ENCODE peak calls at places on chromosomes 7 and 10, in four cellular contexts. T is SK-N-SH, A is endothelial cell of umbilical vein, W is MM.1S. Q is an unnamed sample.

GRCh38 chr7:2016021-2016631 is 216.6 kb downstream of the MAD1L1 start:
- DNase-seq in W (no peak), T (peak; percentile 34), A (no peak), Q (no peak)

GRCh38 chr7:87604264-87604663 is 3.6 kb upstream of the ABCB1 start:
- DNase-seq in T (no peak), A (no peak), W (no peak), Q (no peak)

GRCh38 chr7:2805213-2806003 is 38.7 kb downstream of the GNA12 start:
- DNase-seq in A (no peak), T (no peak), W (no peak), Q (no peak)

GRCh38 chr7:70710011-70710480 is 421.9 kb upstream of the GALNT17 start:
- DNase-seq in W (no peak), A (no peak), T (no peak), Q (no peak)

GRCh38 chr7:32536585-32536984 is 41.3 kb downstream of the AVL9 start:
- DNase-seq in A (peak; percentile 89), T (no peak), W (no peak), Q (no peak)

GRCh38 chr7:45183711-45184210 is 26.2 kb downstream of the RAMP3 start:
- DNase-seq in W (no peak), A (no peak), T (no peak), Q (no peak)

GRCh38 chr10:14349081-14349480 is 18.4 kb upstream of the FRMD4A start:
- DNase-seq in W (no peak), T (no peak), A (no peak), Q (no peak)

GRCh38 chr10:49689882-49690510 is 10.5 kb downstream of the C10orf53 start:
- DNase-seq in W (no peak), A (no peak), T (no peak), Q (peak; percentile 42)

GRCh38 chr10:98055875-98056516 is 25.6 kb upstream of the CRTAC1 start:
- DNase-seq in W (peak; percentile 10), T (no peak), A (peak; percentile 18), Q (peak; percentile 83)

GRCh38 chr10:59967079-59967478 is 60.7 kb upstream of the CCDC6 start:
- DNase-seq in W (no peak), A (no peak), T (no peak), Q (no peak)

GRCh38 chr10:29057712-29058426 is 231.0 kb upstream of the LYZL1 start:
- DNase-seq in W (no peak), T (peak; percentile 45), A (no peak), Q (no peak)

GRCh38 chr10:103763374-103764202 is 91.8 kb downstream of the SH3PXD2A start:
- DNase-seq in T (no peak), W (no peak), A (peak; percentile 35), Q (no peak)

GRCh38 chr10:102628451-102628911 is 15.8 kb upstream of the TRIM8 start:
- DNase-seq in T (peak; percentile 89), A (peak; percentile 30), W (no peak), Q (no peak)

GRCh38 chr7:12728192-12728538 is 40.7 kb downstream of the ARL4A start:
- DNase-seq in W (no peak), A (peak; percentile 95), T (no peak), Q (no peak)

GRCh38 chr10:116961305-116962251 is 43.4 kb downstream of the SHTN1 start:
- DNase-seq in W (no peak), A (no peak), T (peak; percentile 39), Q (no peak)

GRCh38 chr7:99825451-99825850 is 2.4 kb upstream of the CYP3A43 start:
- DNase-seq in W (no peak), A (no peak), T (no peak), Q (no peak)

GRCh38 chr10:131973160-131973951 is 8.4 kb downstream of the BNIP3 start:
- DNase-seq in W (no peak), T (no peak), A (no peak), Q (no peak)

GRCh38 chr10:77965294-77965693 is 38.7 kb upstream of the DLG5 start:
- DNase-seq in W (no peak), A (no peak), T (no peak), Q (no peak)

GRCh38 chr10:74799840-74800239 is 26.6 kb upstream of the KAT6B start:
- DNase-seq in A (peak; percentile 98), W (no peak), T (no peak), Q (no peak)

GRCh38 chr7:129990403-129991192 is 37.8 kb upstream of the UBE2H start:
- DNase-seq in A (no peak), T (no peak), W (no peak), Q (peak; percentile 31)

GRCh38 chr7:80445351-80445750 is 66.5 kb downstream of the GNAT3 start:
- DNase-seq in T (peak; percentile 15), A (no peak), W (no peak), Q (no peak)

GRCh38 chr7:49580000-49580399 is 193.4 kb upstream of the VWC2 start:
- DNase-seq in T (peak; percentile 17), A (no peak), W (no peak), Q (peak; percentile 39)

GRCh38 chr7:129375221-129375938 is 58.9 kb upstream of the STRIP2 start:
- DNase-seq in A (no peak), T (no peak), W (no peak), Q (peak; percentile 44)

GRCh38 chr7:77184990-77185389 is 14.6 kb downstream of the FGL2 start:
- DNase-seq in A (no peak), W (no peak), T (no peak), Q (no peak)

GRCh38 chr10:78894841-78895195 is 173.9 kb upstream of the ZMIZ1 start:
- DNase-seq in T (no peak), A (no peak), W (no peak), Q (no peak)

GRCh38 chr10:93513091-93513490 is 16.7 kb downstream of the CEP55 start:
- DNase-seq in A (no peak), W (no peak), T (no peak), Q (no peak)

GRCh38 chr7:25624837-25625236 is 396.6 kb upstream of the NPVF start:
- DNase-seq in W (no peak), A (no peak), T (no peak), Q (no peak)

GRCh38 chr7:515628-516027 is 4.0 kb downstream of the PDGFA start:
- DNase-seq in A (no peak), W (no peak), T (no peak), Q (peak; percentile 54)

GRCh38 chr7:513521-514166 is 6.0 kb downstream of the PDGFA start:
- DNase-seq in A (no peak), T (no peak), W (no peak), Q (no peak)

GRCh38 chr7:516216-516605 is 3.4 kb downstream of the PDGFA start:
- DNase-seq in T (no peak), A (no peak), W (no peak), Q (peak; percentile 51)

GRCh38 chr7:514242-514641 is 5.4 kb downstream of the PDGFA start:
- DNase-seq in A (no peak), T (no peak), W (no peak), Q (no peak)

DNA sequence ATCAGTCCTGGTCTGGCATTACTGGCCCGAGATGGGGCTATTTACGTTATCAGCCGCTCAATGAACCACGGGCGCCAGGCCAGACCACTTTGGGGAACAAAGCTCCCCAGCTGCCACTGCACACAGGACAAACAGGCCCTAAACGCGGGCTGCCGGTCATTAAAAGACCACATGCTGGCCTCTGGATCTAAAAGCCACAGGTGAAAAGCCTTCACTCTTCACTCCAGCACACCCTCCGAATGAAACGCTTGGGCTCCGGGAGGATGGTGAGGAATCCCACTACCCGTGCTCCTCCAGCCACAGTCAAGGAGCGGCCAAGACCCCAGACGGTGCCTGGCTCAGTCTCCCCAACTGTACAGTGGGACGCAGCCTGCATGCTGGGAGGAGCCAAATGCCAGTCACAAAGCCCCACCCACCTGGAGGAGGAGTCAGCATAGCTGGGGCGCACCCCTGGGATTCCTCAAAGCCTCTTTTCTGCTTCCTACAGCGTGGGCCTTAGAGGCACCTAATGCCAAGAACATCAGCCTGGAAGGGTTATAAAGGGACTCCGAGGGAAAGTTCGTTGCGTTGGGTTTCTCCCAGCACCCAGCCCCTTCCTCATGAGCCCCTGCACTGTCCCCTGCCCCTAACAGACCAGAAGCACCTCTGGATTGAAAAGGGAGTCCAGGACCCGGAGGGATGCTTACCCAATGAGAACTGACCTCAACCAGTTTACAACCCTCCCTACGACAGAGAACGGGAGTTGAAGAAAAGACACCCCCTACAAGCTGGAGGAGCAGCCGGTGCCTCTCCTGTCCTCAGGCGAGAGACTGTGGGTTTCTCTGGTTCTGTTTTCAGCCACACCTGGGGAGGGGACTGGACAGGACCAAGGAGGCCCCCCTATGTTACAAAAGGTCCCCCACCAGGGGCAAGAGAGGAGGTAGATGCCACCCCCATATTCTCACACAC is 4.7 kb downstream of the PDGFA start:
- DNase-seq in A (no peak), W (no peak), T (no peak), Q (peak; percentile 77)
- H3K79me2 ChIP-seq in A (peaks cover 76% of the 10 kb centered on the region), W (no peaks in the 10 kb centered on the region), T (peaks cover 80% of the 10 kb centered on the region), Q (peaks cover 7% of the 10 kb centered on the region)

GRCh38 chr10:114779803-114780609 is 41.6 kb upstream of the FHIP2A start:
- DNase-seq in W (no peak), T (no peak), A (peak; percentile 97), Q (peak; percentile 36)
- H3K4me2 ChIP-seq in W (no peak overlapping the region), T (peak overlapping the region; percentile 36), A (peak overlapping the region; percentile 33), Q (peak overlapping the region; percentile 14)

GRCh38 chr10:119315128-119316001 is 108.0 kb downstream of the GRK5 start:
- DNase-seq in A (peak; percentile 57), T (no peak), W (no peak), Q (peak; percentile 51)
- H3K4me3 ChIP-seq in A (no peak overlapping the region), T (no peak overlapping the region), W (no peak overlapping the region), Q (no peak overlapping the region)

GRCh38 chr10:87798082-87798481 is 19.9 kb downstream of the ATAD1 start:
- DNase-seq in W (no peak), T (no peak), A (no peak), Q (no peak)
- H3K79me2 ChIP-seq in W (peaks cover 75% of the 10 kb centered on the region), T (peaks cover 76% of the 10 kb centered on the region), A (peaks cover 12% of the 10 kb centered on the region), Q (peaks cover 45% of the 10 kb centered on the region)

GRCh38 chr7:158350166-158350900 is 237.3 kb downstream of the PTPRN2 start:
- DNase-seq in T (no peak), W (no peak), A (no peak), Q (no peak)

GRCh38 chr7:158351051-158351450 is 236.6 kb downstream of the PTPRN2 start:
- DNase-seq in A (no peak), T (no peak), W (no peak), Q (no peak)

GRCh38 chr7:158348446-158348845 is 239.2 kb downstream of the PTPRN2 start:
- DNase-seq in T (no peak), A (no peak), W (no peak), Q (no peak)

GRCh38 chr7:158353606-158354570 is 233.7 kb downstream of the PTPRN2 start:
- DNase-seq in A (no peak), T (peak; percentile 82), W (peak; percentile 50), Q (peak; percentile 71)

DNA sequence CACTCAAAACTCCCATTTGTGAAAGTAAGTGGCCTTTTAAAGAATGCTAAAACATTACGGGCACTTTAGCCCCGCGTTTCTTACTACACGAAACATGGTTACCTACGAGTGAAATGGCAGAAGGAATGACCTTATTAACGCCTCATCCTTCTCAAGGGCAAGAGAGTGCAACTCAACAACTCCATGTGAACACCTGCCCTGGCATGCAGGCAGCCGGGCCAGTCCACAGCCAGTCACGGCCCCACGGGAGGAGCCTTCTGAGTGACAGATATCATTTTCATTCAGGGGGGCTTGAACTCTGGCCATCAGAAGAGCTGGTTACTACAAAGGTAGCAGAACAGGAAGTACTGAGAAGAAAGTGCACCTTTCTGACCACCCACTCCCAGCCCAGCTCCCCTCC is 236.1 kb downstream of the PTPRN2 start:
- DNase-seq in W (no peak), T (no peak), A (no peak), Q (no peak)
- H3K4me2 ChIP-seq in W (no peak overlapping the region), T (no peak overlapping the region), A (no peak overlapping the region), Q (peak overlapping the region; percentile 85)

GRCh38 chr7:66099551-66100407 is 14.9 kb upstream of the CRCP start:
- DNase-seq in W (peak; percentile 31), T (no peak), A (peak; percentile 77), Q (peak; percentile 73)
- H3K4me3 ChIP-seq in W (peak overlapping the region; percentile 62), T (no peak overlapping the region), A (peak overlapping the region; percentile 16), Q (peak overlapping the region; percentile 30)